ENCODE peak calls at places on chromosomes 11 and 22, in ten cellular contexts. K is body of pancreas; G is iris pigment epithelial cell; X is uterus; T is activated CD4-positive, alpha-beta T cell treated with anti-CD3 and anti-CD28 coated beads, Interleukin-2, amount 10 ng/mL, durations not matched to agents 7 days and 5 days; N is CD4-positive, alpha-beta T cell; C is cardiac muscle cell; J is nucleus accumbens; F is stimulated activated CD4-positive, alpha-beta T cell treated with anti-CD3 and anti-CD28 coated beads, Interleukin-2, amount 100 ng/mL, for 24 hours; Z is globus pallidus. U is an unnamed sample.
A peak's percentile ranks its signal among the peaks of the same experiment; 100 is the strongest.

GRCh38 chr11:61949169-61950034 is 749 bp upstream of the BEST1 start:
- DNase-seq in Z (peak; percentile 99), F (no peak), T (no peak), C (peak; percentile 48), J (peak; percentile 94), X (peak; percentile 89), K (peak; percentile 81), N (no peak), G (peak; percentile 94), U (no peak)

GRCh38 chr11:19714093-19714386 is 1.4 kb downstream of the NAV2 start:
- DNase-seq in X (no peak), K (no peak), T (no peak), Z (no peak), G (peak; percentile 34), C (no peak), J (no peak), N (no peak), F (peak; percentile 10), U (no peak)

GRCh38 chr11:115845872-115846271 is 341.7 kb upstream of the CADM1 start:
- DNase-seq in Z (no peak), K (no peak), G (no peak), F (no peak), N (no peak), X (no peak), J (no peak), T (no peak), C (no peak), U (no peak)

GRCh38 chr11:102391549-102392237 is 44.7 kb downstream of the BIRC2 start:
- DNase-seq in K (no peak), C (no peak), Z (no peak), J (no peak), T (no peak), X (no peak), G (no peak), F (no peak), N (no peak), U (no peak)

GRCh38 chr11:2811206-2812091 is 74.1 kb downstream of the CDKN1C start:
- DNase-seq in F (no peak), K (no peak), G (no peak), C (no peak), T (no peak), X (no peak), Z (no peak), N (no peak), J (no peak), U (no peak)

GRCh38 chr22:37203354-37204044 is 8.8 kb downstream of the SSTR3 start:
- DNase-seq in C (no peak), X (no peak), Z (no peak), G (no peak), K (no peak), F (no peak), T (no peak), J (no peak), N (no peak), U (no peak)

GRCh38 chr11:66080055-66080817 is 10.2 kb downstream of the PACS1 start:
- DNase-seq in G (peak; percentile 87), X (peak; percentile 41), T (peak; percentile 71), C (no peak), F (peak; percentile 68), N (peak; percentile 42), J (no peak), Z (no peak), K (peak; percentile 57), U (peak; percentile 61)

GRCh38 chr11:74849525-74850391 is 99.1 kb downstream of the XRRA1 start:
- DNase-seq in J (no peak), T (no peak), K (no peak), X (no peak), G (peak; percentile 62), N (no peak), F (no peak), Z (no peak), C (no peak), U (no peak)

GRCh38 chr22:28903080-28903479 is 19.7 kb downstream of the ZNRF3 start:
- DNase-seq in J (no peak), Z (no peak), K (no peak), T (no peak), X (peak; percentile 24), F (no peak), G (no peak), C (no peak), N (no peak), U (no peak)

GRCh38 chr11:46718155-46719019 is 626 bp upstream of the F2 start:
- DNase-seq in F (no peak), N (no peak), C (no peak), G (no peak), Z (no peak), K (peak; percentile 23), J (no peak), X (no peak), T (no peak), U (no peak)

GRCh38 chr11:126332221-126332711 is 23.2 kb upstream of the ST3GAL4 start:
- DNase-seq in T (no peak), Z (no peak), K (peak; percentile 29), C (no peak), J (no peak), F (no peak), X (peak; percentile 79), N (no peak), G (peak; percentile 89), U (peak; percentile 48)

GRCh38 chr11:75654314-75654713 is 14.5 kb downstream of the MAP6 start:
- DNase-seq in F (no peak), T (no peak), J (no peak), K (no peak), X (no peak), C (no peak), Z (no peak), G (peak; percentile 50), N (no peak), U (no peak)

GRCh38 chr22:45159652-45160462 is 3.9 kb upstream of the NUP50 start:
- DNase-seq in J (no peak), Z (no peak), G (peak; percentile 82), N (no peak), X (no peak), C (no peak), K (peak; percentile 60), T (no peak), F (no peak), U (no peak)

GRCh38 chr11:93020248-93021088 is 51.0 kb downstream of the MTNR1B start:
- DNase-seq in T (no peak), K (no peak), F (no peak), G (peak; percentile 72), Z (no peak), X (peak; percentile 20), C (no peak), J (no peak), N (no peak), U (no peak)

GRCh38 chr11:8933931-8934330 is 1.2 kb upstream of the C11orf16 start:
- DNase-seq in G (no peak), K (no peak), J (no peak), F (no peak), T (no peak), Z (no peak), X (no peak), C (no peak), N (no peak), U (no peak)

GRCh38 chr11:65857500-65858353 is at the start of gene CFL1:
- DNase-seq in N (peak; percentile 95), F (peak; percentile 97), Z (peak; percentile 97), K (peak; percentile 99), C (peak; percentile 98), G (peak; percentile 99), T (peak; percentile 98), J (peak; percentile 98), X (peak; percentile 98), U (peak; percentile 94)

GRCh38 chr11:11580831-11581492 is 40.8 kb downstream of the GALNT18 start:
- DNase-seq in Z (peak; percentile 16), C (no peak), T (no peak), K (no peak), X (no peak), G (no peak), N (no peak), F (no peak), J (no peak), U (no peak)

GRCh38 chr11:115284766-115285165 is 219.4 kb downstream of the CADM1 start:
- DNase-seq in X (no peak), F (no peak), Z (no peak), T (no peak), K (no peak), N (no peak), G (peak; percentile 25), J (no peak), C (no peak), U (no peak)

GRCh38 chr22:23752090-23752691 is 1.3 kb upstream of the ZNF70 start:
- DNase-seq in T (no peak), N (no peak), J (no peak), Z (no peak), C (no peak), K (no peak), X (no peak), F (no peak), G (no peak), U (no peak)

GRCh38 chr11:72217856-72218745 is 1.5 kb downstream of the FOLR2 start:
- DNase-seq in G (no peak), T (no peak), N (no peak), X (no peak), F (no peak), J (no peak), Z (peak; percentile 40), K (no peak), C (no peak), U (no peak)